ENCODE peak calls at places on chromosomes 6 and 20, in seven cellular contexts. U, S, Q, L, O, R and V are unnamed samples.

GRCh38 chr6:27414996-27415395 is 26.4 kb downstream of the ZNF391 start:
- DNase-seq in L (no peak), Q (no peak), O (no peak), U (no peak), S (no peak), R (no peak), V (no peak)

GRCh38 chr20:53495357-53495756 is 98.3 kb downstream of the ZNF217 start:
- DNase-seq in L (no peak), O (no peak), R (no peak), U (no peak), Q (peak; percentile 5), S (no peak), V (no peak)

GRCh38 chr20:49030954-49031619 is 15.0 kb upstream of the CSE1L start:
- DNase-seq in S (no peak), L (no peak), U (no peak), Q (peak; percentile 48), O (no peak), R (peak; percentile 61), V (no peak)

GRCh38 chr6:73508776-73509175 is 12.1 kb downstream of the EEF1A1 start:
- DNase-seq in Q (no peak), S (no peak), U (no peak), O (no peak), L (no peak), R (no peak), V (no peak)

GRCh38 chr6:38477680-38478260 is 162.0 kb downstream of the BTBD9 start:
- DNase-seq in R (no peak), L (no peak), Q (no peak), U (no peak), S (no peak), O (no peak), V (no peak)

GRCh38 chr6:109879521-109879920 is 98.6 kb upstream of the GPR6 start:
- DNase-seq in L (no peak), O (no peak), R (no peak), Q (no peak), S (no peak), U (no peak), V (no peak)

GRCh38 chr20:61308171-61308795 is 56.2 kb downstream of the CDH4 start:
- DNase-seq in L (no peak), U (no peak), R (no peak), O (no peak), S (no peak), Q (no peak), V (no peak)

GRCh38 chr6:130076512-130076911 is 58.1 kb downstream of the L3MBTL3 start:
- DNase-seq in U (no peak), L (no peak), Q (peak; percentile 20), O (no peak), R (no peak), S (no peak), V (peak; percentile 5)

GRCh38 chr6:26472549-26473245 is 14.9 kb downstream of the BTN2A1 start:
- DNase-seq in R (no peak), O (no peak), L (no peak), Q (no peak), S (no peak), U (no peak), V (no peak)

GRCh38 chr6:166588691-166589333 is 2.3 kb upstream of the RAMACL start:
- DNase-seq in L (no peak), U (no peak), O (no peak), S (peak; percentile 83), Q (peak; percentile 77), R (no peak), V (no peak)

GRCh38 chr6:38436726-38437465 is 202.8 kb downstream of the BTBD9 start:
- DNase-seq in Q (peak; percentile 91), R (no peak), O (no peak), L (no peak), S (no peak), U (no peak), V (no peak)

GRCh38 chr6:40347571-40348011 is 239.6 kb downstream of the LRFN2 start:
- DNase-seq in R (no peak), L (no peak), Q (no peak), U (no peak), S (no peak), O (no peak), V (peak; percentile 37)

GRCh38 chr6:168960557-168960956 is 293.1 kb downstream of the THBS2 start:
- DNase-seq in U (no peak), O (no peak), S (no peak), L (no peak), R (no peak), Q (no peak), V (no peak)

GRCh38 chr6:33851959-33852358 is 48.2 kb upstream of the MLN start:
- DNase-seq in Q (no peak), L (peak; percentile 33), R (no peak), U (no peak), S (peak; percentile 27), O (no peak), V (peak; percentile 74)

GRCh38 chr6:144413418-144413817 is 128.3 kb downstream of the UTRN start:
- DNase-seq in S (no peak), L (peak; percentile 31), U (no peak), Q (peak; percentile 29), R (no peak), O (no peak), V (no peak)

GRCh38 chr6:109717971-109718370 is 26.9 kb downstream of the FIG4 start:
- DNase-seq in U (no peak), S (no peak), Q (no peak), O (no peak), R (no peak), L (no peak), V (peak; percentile 55)

GRCh38 chr6:19860235-19860877 is 23.2 kb downstream of the ID4 start:
- DNase-seq in R (no peak), S (no peak), L (no peak), U (no peak), O (no peak), Q (no peak), V (peak; percentile 76)

GRCh38 chr6:21423106-21423854 is 170.3 kb upstream of the SOX4 start:
- DNase-seq in Q (no peak), L (no peak), R (no peak), U (no peak), O (no peak), S (no peak), V (peak; percentile 84)

GRCh38 chr6:18386302-18386976 is 711 bp upstream of the RNF144B start:
- DNase-seq in U (no peak), L (no peak), S (no peak), Q (no peak), R (peak; percentile 60), O (no peak), V (peak; percentile 6)

GRCh38 chr20:62935968-62936585 is 1.9 kb upstream of the GID8 start:
- DNase-seq in U (no peak), O (no peak), R (no peak), S (no peak), Q (no peak), L (no peak), V (no peak)

GRCh38 chr6:14284969-14285368 is 167.4 kb downstream of the CD83 start:
- DNase-seq in S (no peak), Q (no peak), O (no peak), R (no peak), L (no peak), U (no peak), V (no peak)

GRCh38 chr20:31838646-31839292 is 6.6 kb downstream of the FOXS1 start:
- DNase-seq in S (no peak), R (no peak), Q (peak; percentile 63), O (no peak), U (no peak), L (peak; percentile 55), V (no peak)

GRCh38 chr6:127484207-127484858 is 25.1 kb upstream of the KIAA0408 start:
- DNase-seq in U (no peak), Q (peak; percentile 50), R (no peak), S (no peak), O (no peak), L (peak; percentile 62), V (no peak)

GRCh38 chr6:79463721-79464120 is 73.5 kb downstream of the LCA5 start:
- DNase-seq in Q (no peak), R (no peak), U (no peak), S (no peak), O (no peak), L (peak; percentile 55), V (no peak)

GRCh38 chr20:4375881-4376280 is 345.8 kb upstream of the PRND start:
- DNase-seq in U (no peak), R (no peak), L (no peak), S (no peak), Q (peak; percentile 50), O (no peak), V (no peak)

GRCh38 chr6:307065-307814 is 15.0 kb downstream of the DUSP22 start:
- DNase-seq in U (no peak), R (no peak), S (no peak), O (no peak), Q (no peak), L (no peak), V (no peak)

GRCh38 chr6:147204843-147205311 is 660 bp downstream of the STXBP5 start:
- DNase-seq in S (peak; percentile 46), O (no peak), R (no peak), Q (no peak), U (no peak), L (peak; percentile 39), V (peak; percentile 17)

GRCh38 chr6:788058-788457 is 95.1 kb upstream of the EXOC2 start:
- DNase-seq in U (no peak), S (no peak), L (no peak), O (no peak), Q (no peak), R (no peak), V (peak; percentile 22)

GRCh38 chr6:138036955-138037592 is 70.1 kb downstream of the PERP start:
- DNase-seq in Q (no peak), L (peak; percentile 94), R (no peak), O (no peak), S (no peak), U (no peak), V (no peak)

GRCh38 chr6:10837997-10838793 is at the start of gene MAK:
- DNase-seq in L (peak; percentile 93), S (peak; percentile 70), Q (peak; percentile 68), U (peak; percentile 79), R (peak; percentile 92), O (peak; percentile 77), V (peak; percentile 98)

GRCh38 chr6:34425498-34426410 is at the start of gene RPS10:
- DNase-seq in U (peak; percentile 79), S (peak; percentile 93), Q (peak; percentile 83), R (peak; percentile 95), O (peak; percentile 83), L (peak; percentile 94), V (peak; percentile 97)

GRCh38 chr6:91633374-91634184 is 1046.7 kb upstream of the MAP3K7 start:
- DNase-seq in R (no peak), U (no peak), O (no peak), L (no peak), Q (no peak), S (no peak), V (peak; percentile 67)

GRCh38 chr6:136228811-136229210 is 21.3 kb downstream of the MTFR2 start:
- DNase-seq in R (no peak), L (no peak), O (no peak), S (no peak), U (no peak), Q (no peak), V (no peak)

GRCh38 chr6:31713465-31713864 is 1.7 kb upstream of the LY6G6D start:
- DNase-seq in U (no peak), L (no peak), S (no peak), R (no peak), Q (no peak), O (no peak), V (no peak)

GRCh38 chr6:109595998-109596397 is 95.0 kb downstream of the AK9 start:
- DNase-seq in O (no peak), S (no peak), R (no peak), L (peak; percentile 4), U (no peak), Q (peak; percentile 51), V (peak; percentile 36)

GRCh38 chr6:152401978-152402377 is 235.2 kb downstream of the SYNE1 start:
- DNase-seq in Q (peak; percentile 14), U (no peak), O (no peak), S (no peak), R (no peak), L (peak; percentile 86), V (no peak)

GRCh38 chr20:33412484-33412838 is 11.1 kb upstream of the CDK5RAP1 start:
- DNase-seq in L (no peak), U (no peak), Q (no peak), O (no peak), S (no peak), R (no peak), V (no peak)

GRCh38 chr6:140879861-140880260 is 1252.9 kb upstream of the GJE1 start:
- DNase-seq in R (no peak), Q (peak; percentile 93), S (no peak), O (no peak), U (no peak), L (peak; percentile 70), V (no peak)